ENCODE peak calls at places on chromosomes 11 and 22, in nine cellular contexts. One of them, this sample, is unnamed.

GRCh38 chr22:50694099-50694498 is 21.5 kb downstream of the SHANK3 start:
- DNase-seq in mammary epithelial cell: no peak
- DNase-seq in left ventricle myocardium inferior: no peak
- DNase-seq in stomach: no peak
- DNase-seq in aorta: no peak
- DNase-seq in CD4-positive, CD25-positive, alpha-beta regulatory T cell: peak; percentile 16
- DNase-seq in breast epithelium: no peak
- DNase-seq in CD8-positive, alpha-beta T cell: no peak
- DNase-seq in esophagus squamous epithelium: no peak
- DNase-seq in this sample: no peak

GRCh38 chr11:14345668-14346067 is 13.3 kb downstream of the RRAS2 start:
- DNase-seq in mammary epithelial cell: no peak
- DNase-seq in left ventricle myocardium inferior: no peak
- DNase-seq in stomach: no peak
- DNase-seq in aorta: no peak
- DNase-seq in CD4-positive, CD25-positive, alpha-beta regulatory T cell: no peak
- DNase-seq in breast epithelium: no peak
- DNase-seq in CD8-positive, alpha-beta T cell: no peak
- DNase-seq in esophagus squamous epithelium: no peak
- DNase-seq in this sample: no peak

GRCh38 chr11:70333206-70333605 is 62.7 kb downstream of the PPFIA1 start:
- DNase-seq in mammary epithelial cell: no peak
- DNase-seq in left ventricle myocardium inferior: no peak
- DNase-seq in stomach: no peak
- DNase-seq in aorta: no peak
- DNase-seq in CD4-positive, CD25-positive, alpha-beta regulatory T cell: no peak
- DNase-seq in breast epithelium: no peak
- DNase-seq in CD8-positive, alpha-beta T cell: no peak
- DNase-seq in esophagus squamous epithelium: no peak
- DNase-seq in this sample: no peak

GRCh38 chr11:84588131-84588829 is 1038.9 kb downstream of the DLG2 start:
- DNase-seq in mammary epithelial cell: no peak
- DNase-seq in left ventricle myocardium inferior: no peak
- DNase-seq in stomach: no peak
- DNase-seq in aorta: no peak
- DNase-seq in CD4-positive, CD25-positive, alpha-beta regulatory T cell: no peak
- DNase-seq in breast epithelium: no peak
- DNase-seq in CD8-positive, alpha-beta T cell: no peak
- DNase-seq in esophagus squamous epithelium: no peak
- DNase-seq in this sample: no peak

GRCh38 chr11:80320765-80321164 is 879.9 kb upstream of the TENM4 start:
- DNase-seq in mammary epithelial cell: no peak
- DNase-seq in left ventricle myocardium inferior: no peak
- DNase-seq in stomach: no peak
- DNase-seq in aorta: no peak
- DNase-seq in CD4-positive, CD25-positive, alpha-beta regulatory T cell: no peak
- DNase-seq in breast epithelium: no peak
- DNase-seq in CD8-positive, alpha-beta T cell: no peak
- DNase-seq in esophagus squamous epithelium: no peak
- DNase-seq in this sample: no peak

GRCh38 chr22:38468761-38469305 is 937 bp downstream of the KDELR3 start:
- DNase-seq in mammary epithelial cell: no peak
- DNase-seq in left ventricle myocardium inferior: no peak
- DNase-seq in stomach: no peak
- DNase-seq in aorta: peak; percentile 73
- DNase-seq in CD4-positive, CD25-positive, alpha-beta regulatory T cell: no peak
- DNase-seq in breast epithelium: no peak
- DNase-seq in CD8-positive, alpha-beta T cell: no peak
- DNase-seq in esophagus squamous epithelium: no peak
- DNase-seq in this sample: no peak

GRCh38 chr22:48396785-48397530 is 1430.7 kb downstream of the BRD1 start:
- DNase-seq in mammary epithelial cell: no peak
- DNase-seq in left ventricle myocardium inferior: no peak
- DNase-seq in stomach: no peak
- DNase-seq in aorta: peak; percentile 53
- DNase-seq in CD4-positive, CD25-positive, alpha-beta regulatory T cell: no peak
- DNase-seq in breast epithelium: no peak
- DNase-seq in CD8-positive, alpha-beta T cell: no peak
- DNase-seq in esophagus squamous epithelium: no peak
- DNase-seq in this sample: no peak

GRCh38 chr22:35899736-35900135 is 128.9 kb downstream of the RBFOX2 start:
- DNase-seq in mammary epithelial cell: no peak
- DNase-seq in left ventricle myocardium inferior: no peak
- DNase-seq in stomach: no peak
- DNase-seq in aorta: no peak
- DNase-seq in CD4-positive, CD25-positive, alpha-beta regulatory T cell: no peak
- DNase-seq in breast epithelium: no peak
- DNase-seq in CD8-positive, alpha-beta T cell: no peak
- DNase-seq in esophagus squamous epithelium: no peak
- DNase-seq in this sample: no peak

DNA sequence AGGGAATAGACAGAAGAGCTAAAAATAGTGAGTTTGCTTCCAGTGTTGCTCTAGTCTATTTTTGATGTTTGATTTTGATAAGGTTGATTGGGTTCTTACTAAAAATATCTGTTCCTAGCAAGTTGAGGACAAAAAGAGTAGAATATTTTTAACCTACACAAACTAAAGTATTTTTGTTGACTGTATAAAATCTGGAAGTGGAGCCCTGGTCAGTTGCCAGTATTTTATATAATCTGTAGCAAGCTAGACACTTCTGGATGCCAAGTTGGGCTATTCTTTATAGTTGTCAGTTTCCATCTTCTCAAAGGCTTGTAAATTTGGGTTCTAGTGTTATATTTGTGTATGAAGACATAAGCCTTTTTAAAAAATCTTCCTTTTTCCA is 56.6 kb downstream of the HSD17B12 start:
- DNase-seq in mammary epithelial cell: no peak
- DNase-seq in left ventricle myocardium inferior: no peak
- DNase-seq in stomach: no peak
- DNase-seq in aorta: no peak
- DNase-seq in CD4-positive, CD25-positive, alpha-beta regulatory T cell: no peak
- DNase-seq in breast epithelium: no peak
- DNase-seq in CD8-positive, alpha-beta T cell: no peak
- DNase-seq in esophagus squamous epithelium: no peak
- DNase-seq in this sample: no peak
- H3K27ac ChIP-seq in mammary epithelial cell: peak overlapping the region; percentile 38
- H3K27ac ChIP-seq in left ventricle myocardium inferior: peak overlapping the region; percentile 87
- H3K27ac ChIP-seq in stomach: peak overlapping the region; percentile 13
- H3K27ac ChIP-seq in aorta: peak overlapping the region; percentile 89
- H3K27ac ChIP-seq in CD4-positive, CD25-positive, alpha-beta regulatory T cell: no peak overlapping the region
- H3K27ac ChIP-seq in breast epithelium: peak overlapping the region; percentile 19
- H3K27ac ChIP-seq in CD8-positive, alpha-beta T cell: no peak overlapping the region
- H3K27ac ChIP-seq in esophagus squamous epithelium: no peak overlapping the region
- H3K27ac ChIP-seq in this sample: no peak overlapping the region

GRCh38 chr11:126189109-126189929 is 22.1 kb downstream of the RPUSD4 start:
- DNase-seq in mammary epithelial cell: no peak
- DNase-seq in left ventricle myocardium inferior: no peak
- DNase-seq in stomach: no peak
- DNase-seq in aorta: no peak
- DNase-seq in CD4-positive, CD25-positive, alpha-beta regulatory T cell: no peak
- DNase-seq in breast epithelium: no peak
- DNase-seq in CD8-positive, alpha-beta T cell: no peak
- DNase-seq in esophagus squamous epithelium: no peak
- DNase-seq in this sample: no peak

GRCh38 chr11:126188332-126189108 is 22.9 kb downstream of the RPUSD4 start:
- DNase-seq in mammary epithelial cell: no peak
- DNase-seq in left ventricle myocardium inferior: no peak
- DNase-seq in stomach: no peak
- DNase-seq in aorta: no peak
- DNase-seq in CD4-positive, CD25-positive, alpha-beta regulatory T cell: no peak
- DNase-seq in breast epithelium: no peak
- DNase-seq in CD8-positive, alpha-beta T cell: no peak
- DNase-seq in esophagus squamous epithelium: no peak
- DNase-seq in this sample: no peak

GRCh38 chr11:126186708-126187481 is 24.6 kb downstream of the RPUSD4 start:
- DNase-seq in mammary epithelial cell: no peak
- DNase-seq in left ventricle myocardium inferior: no peak
- DNase-seq in stomach: no peak
- DNase-seq in aorta: peak; percentile 51
- DNase-seq in CD4-positive, CD25-positive, alpha-beta regulatory T cell: no peak
- DNase-seq in breast epithelium: no peak
- DNase-seq in CD8-positive, alpha-beta T cell: no peak
- DNase-seq in esophagus squamous epithelium: no peak
- DNase-seq in this sample: no peak

GRCh38 chr11:126185200-126186030 is 26.0 kb downstream of the RPUSD4 start:
- DNase-seq in mammary epithelial cell: no peak
- DNase-seq in left ventricle myocardium inferior: no peak
- DNase-seq in stomach: no peak
- DNase-seq in aorta: peak; percentile 56
- DNase-seq in CD4-positive, CD25-positive, alpha-beta regulatory T cell: no peak
- DNase-seq in breast epithelium: no peak
- DNase-seq in CD8-positive, alpha-beta T cell: no peak
- DNase-seq in esophagus squamous epithelium: no peak
- DNase-seq in this sample: no peak

DNA sequence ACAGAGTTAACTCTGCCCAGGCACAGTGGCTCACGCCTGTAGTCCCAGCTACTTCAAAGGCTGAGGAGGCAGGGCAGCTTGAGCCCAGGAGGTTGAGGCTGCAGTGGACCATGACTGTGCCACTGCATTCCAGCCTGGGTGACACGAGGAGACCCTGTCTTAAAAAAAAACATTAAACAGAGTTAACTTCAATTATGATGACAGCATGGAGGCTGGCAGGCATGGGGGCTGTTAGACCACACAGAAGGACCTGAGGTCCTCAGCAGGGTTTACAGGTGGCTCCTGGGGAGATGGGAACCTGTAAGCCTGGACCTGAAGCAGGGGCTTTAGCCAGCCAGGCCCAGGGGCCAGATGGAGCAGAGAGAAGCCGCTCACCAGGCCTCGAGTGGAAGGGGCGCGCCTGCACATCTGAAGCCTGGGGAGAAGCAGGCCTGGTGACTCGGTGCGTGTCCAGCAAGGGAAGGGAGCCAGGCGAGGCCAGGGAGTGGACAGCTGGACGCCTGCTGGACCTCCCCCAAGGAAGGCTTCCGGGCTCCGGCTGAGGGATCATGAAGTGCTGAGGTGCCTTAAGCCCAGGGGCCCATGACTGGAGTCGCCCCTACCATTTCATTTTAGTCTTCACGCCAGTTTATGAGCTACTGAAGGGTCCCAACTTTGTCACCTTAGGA is 25.3 kb downstream of the RPUSD4 start:
- DNase-seq in mammary epithelial cell: no peak
- DNase-seq in left ventricle myocardium inferior: peak; percentile 69
- DNase-seq in stomach: no peak
- DNase-seq in aorta: peak; percentile 69
- DNase-seq in CD4-positive, CD25-positive, alpha-beta regulatory T cell: no peak
- DNase-seq in breast epithelium: no peak
- DNase-seq in CD8-positive, alpha-beta T cell: no peak
- DNase-seq in esophagus squamous epithelium: no peak
- DNase-seq in this sample: no peak
- H3K4me1 ChIP-seq in mammary epithelial cell: no peaks in the 10 kb centered on the region
- H3K4me1 ChIP-seq in left ventricle myocardium inferior: no peaks in the 10 kb centered on the region
- H3K4me1 ChIP-seq in stomach: no peaks in the 10 kb centered on the region
- H3K4me1 ChIP-seq in aorta: no peaks in the 10 kb centered on the region
- H3K4me1 ChIP-seq in CD4-positive, CD25-positive, alpha-beta regulatory T cell: no peaks in the 10 kb centered on the region
- H3K4me1 ChIP-seq in breast epithelium: no peaks in the 10 kb centered on the region
- H3K4me1 ChIP-seq in CD8-positive, alpha-beta T cell: no peaks in the 10 kb centered on the region
- H3K4me1 ChIP-seq in esophagus squamous epithelium: no peaks in the 10 kb centered on the region
- H3K4me1 ChIP-seq in this sample: peaks cover 2% of the 10 kb centered on the region

GRCh38 chr22:43002198-43002577 is 12.8 kb downstream of the PACSIN2 start:
- DNase-seq in mammary epithelial cell: peak; percentile 81
- DNase-seq in left ventricle myocardium inferior: no peak
- DNase-seq in stomach: no peak
- DNase-seq in aorta: peak; percentile 55
- DNase-seq in CD4-positive, CD25-positive, alpha-beta regulatory T cell: no peak
- DNase-seq in breast epithelium: no peak
- DNase-seq in CD8-positive, alpha-beta T cell: no peak
- DNase-seq in esophagus squamous epithelium: no peak
- DNase-seq in this sample: peak; percentile 66

GRCh38 chr22:43006016-43006505 is 8.9 kb downstream of the PACSIN2 start:
- DNase-seq in mammary epithelial cell: no peak
- DNase-seq in left ventricle myocardium inferior: no peak
- DNase-seq in stomach: no peak
- DNase-seq in aorta: no peak
- DNase-seq in CD4-positive, CD25-positive, alpha-beta regulatory T cell: no peak
- DNase-seq in breast epithelium: no peak
- DNase-seq in CD8-positive, alpha-beta T cell: no peak
- DNase-seq in esophagus squamous epithelium: no peak
- DNase-seq in this sample: no peak

GRCh38 chr22:43005106-43005505 is 9.8 kb downstream of the PACSIN2 start:
- DNase-seq in mammary epithelial cell: no peak
- DNase-seq in left ventricle myocardium inferior: no peak
- DNase-seq in stomach: no peak
- DNase-seq in aorta: no peak
- DNase-seq in CD4-positive, CD25-positive, alpha-beta regulatory T cell: no peak
- DNase-seq in breast epithelium: no peak
- DNase-seq in CD8-positive, alpha-beta T cell: no peak
- DNase-seq in esophagus squamous epithelium: no peak
- DNase-seq in this sample: no peak

GRCh38 chr22:43006753-43007152 is 8.2 kb downstream of the PACSIN2 start:
- DNase-seq in mammary epithelial cell: no peak
- DNase-seq in left ventricle myocardium inferior: no peak
- DNase-seq in stomach: no peak
- DNase-seq in aorta: no peak
- DNase-seq in CD4-positive, CD25-positive, alpha-beta regulatory T cell: no peak
- DNase-seq in breast epithelium: no peak
- DNase-seq in CD8-positive, alpha-beta T cell: no peak
- DNase-seq in esophagus squamous epithelium: no peak
- DNase-seq in this sample: no peak

DNA sequence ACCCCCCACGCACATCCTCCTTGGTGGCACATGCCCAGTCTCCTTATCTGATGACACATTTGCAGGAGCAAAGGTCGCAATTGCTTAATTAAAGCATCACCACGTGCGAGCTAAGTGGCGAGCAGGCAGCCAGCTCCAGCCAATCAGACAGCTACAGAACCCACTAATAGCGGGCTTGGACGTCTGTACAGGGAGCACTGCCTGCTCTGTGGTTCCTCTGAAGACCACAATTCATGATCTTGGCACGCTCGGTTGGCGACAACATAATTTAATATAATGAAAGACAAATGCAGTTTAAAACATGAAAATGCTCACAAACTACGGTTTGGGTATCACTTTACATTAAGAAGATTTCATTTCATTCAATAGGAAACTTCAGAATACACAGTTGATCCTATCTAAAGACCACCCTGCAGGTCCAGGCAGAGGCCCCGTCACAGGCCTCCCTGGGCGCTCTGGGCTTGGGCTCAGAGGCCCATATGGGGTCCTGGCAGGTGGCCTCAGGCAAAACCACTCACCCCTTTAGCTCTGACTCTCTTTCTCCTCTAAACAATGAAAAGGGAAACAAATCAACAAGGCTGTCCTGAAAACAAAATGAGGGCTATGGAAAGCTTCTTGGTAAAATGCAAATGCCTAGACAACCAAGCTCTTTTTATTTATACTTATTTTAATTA is 10.4 kb downstream of the PACSIN2 start:
- DNase-seq in mammary epithelial cell: no peak
- DNase-seq in left ventricle myocardium inferior: no peak
- DNase-seq in stomach: no peak
- DNase-seq in aorta: peak; percentile 55
- DNase-seq in CD4-positive, CD25-positive, alpha-beta regulatory T cell: peak; percentile 24
- DNase-seq in breast epithelium: no peak
- DNase-seq in CD8-positive, alpha-beta T cell: no peak
- DNase-seq in esophagus squamous epithelium: no peak
- DNase-seq in this sample: no peak
- H3K27ac ChIP-seq in mammary epithelial cell: no peak overlapping the region
- H3K27ac ChIP-seq in left ventricle myocardium inferior: no peak overlapping the region
- H3K27ac ChIP-seq in stomach: peak overlapping the region; percentile 28
- H3K27ac ChIP-seq in aorta: no peak overlapping the region
- H3K27ac ChIP-seq in CD4-positive, CD25-positive, alpha-beta regulatory T cell: no peak overlapping the region
- H3K27ac ChIP-seq in breast epithelium: no peak overlapping the region
- H3K27ac ChIP-seq in CD8-positive, alpha-beta T cell: no peak overlapping the region
- H3K27ac ChIP-seq in esophagus squamous epithelium: peak overlapping the region; percentile 45
- H3K27ac ChIP-seq in this sample: peak overlapping the region; percentile 79

DNA sequence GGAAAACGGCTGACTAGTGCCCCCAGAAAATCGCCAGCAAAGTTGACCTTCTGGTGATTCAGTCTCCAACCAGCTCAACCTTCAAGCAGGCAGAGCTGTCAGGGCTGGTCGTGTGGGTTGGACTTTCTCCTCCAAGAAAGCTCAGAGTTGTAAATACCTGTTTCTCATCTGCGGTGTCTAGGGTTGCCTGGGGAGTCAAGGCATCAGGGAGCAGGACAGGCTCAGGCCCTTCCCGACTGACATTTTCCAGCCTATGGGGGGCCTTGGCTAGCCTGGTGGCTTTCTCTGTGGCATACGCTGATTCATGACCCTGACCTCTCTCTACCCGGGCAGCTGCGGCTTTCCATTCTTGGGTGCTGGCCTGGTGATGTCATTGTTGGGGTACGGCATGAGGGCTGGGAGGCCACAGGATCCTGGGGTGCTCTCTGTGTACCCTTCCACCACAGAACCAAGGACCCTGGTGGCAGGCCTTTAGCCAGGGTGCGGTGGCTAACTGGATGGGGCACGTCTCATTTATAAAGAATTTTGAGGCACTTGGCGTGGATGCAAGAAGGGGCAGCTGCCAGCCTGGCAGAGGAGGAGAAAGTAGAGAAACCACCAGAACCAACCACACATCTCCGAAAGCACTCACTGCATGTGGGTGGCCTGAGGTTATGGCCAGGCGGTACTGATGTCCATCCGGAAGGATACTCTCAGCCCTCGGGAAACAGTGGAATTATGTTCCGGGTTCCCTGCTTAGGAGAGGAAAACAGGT is 64.9 kb downstream of the BCR start:
- DNase-seq in mammary epithelial cell: peak; percentile 54
- DNase-seq in left ventricle myocardium inferior: no peak
- DNase-seq in stomach: no peak
- DNase-seq in aorta: no peak
- DNase-seq in CD4-positive, CD25-positive, alpha-beta regulatory T cell: no peak
- DNase-seq in breast epithelium: no peak
- DNase-seq in CD8-positive, alpha-beta T cell: no peak
- DNase-seq in esophagus squamous epithelium: no peak
- DNase-seq in this sample: peak; percentile 61
- H3K4me1 ChIP-seq in mammary epithelial cell: peaks cover 13% of the 10 kb centered on the region
- H3K4me1 ChIP-seq in left ventricle myocardium inferior: peaks cover 17% of the 10 kb centered on the region
- H3K4me1 ChIP-seq in stomach: peaks cover 86% of the 10 kb centered on the region
- H3K4me1 ChIP-seq in aorta: no peaks in the 10 kb centered on the region
- H3K4me1 ChIP-seq in CD4-positive, CD25-positive, alpha-beta regulatory T cell: peaks cover 57% of the 10 kb centered on the region
- H3K4me1 ChIP-seq in breast epithelium: no peaks in the 10 kb centered on the region
- H3K4me1 ChIP-seq in CD8-positive, alpha-beta T cell: peaks cover 94% of the 10 kb centered on the region
- H3K4me1 ChIP-seq in esophagus squamous epithelium: peaks cover 55% of the 10 kb centered on the region
- H3K4me1 ChIP-seq in this sample: peaks cover 7% of the 10 kb centered on the region

This sample was measured in foreskin keratinocyte.